ENCODE peak calls at places on chromosomes 7 and 10, in ten cellular contexts. B, W, D, T, M, Q, P, N, X and I are unnamed samples.

GRCh38 chr7:84144935-84145334 is 49.7 kb downstream of the SEMA3A start:
- DNase-seq in B (no peak), W (no peak), D (no peak), T (no peak), M (no peak), Q (no peak), P (no peak), N (no peak), X (no peak), I (no peak)

GRCh38 chr10:34513636-34514035 is 301.5 kb downstream of the PARD3 start:
- DNase-seq in B (no peak), W (no peak), D (no peak), T (no peak), M (no peak), Q (no peak), P (no peak), N (no peak), X (no peak), I (no peak)

GRCh38 chr7:102912742-102913141 is at the start of gene LRRC17:
- DNase-seq in B (no peak), W (no peak), D (no peak), T (no peak), M (no peak), Q (no peak), P (no peak), N (no peak), X (no peak), I (no peak)

GRCh38 chr10:61606971-61607907 is 55.5 kb upstream of the CABCOCO1 start:
- DNase-seq in B (no peak), W (no peak), D (peak; percentile 11), T (no peak), M (no peak), Q (no peak), P (no peak), N (no peak), X (no peak), I (no peak)

GRCh38 chr7:104973909-104974415 is 40.0 kb upstream of the KMT2E start:
- DNase-seq in B (no peak), W (no peak), D (no peak), T (no peak), M (no peak), Q (no peak), P (no peak), N (no peak), X (no peak), I (no peak)

GRCh38 chr10:63430091-63430998 is 35.4 kb downstream of the JMJD1C start:
- DNase-seq in B (no peak), W (no peak), D (no peak), T (no peak), M (no peak), Q (no peak), P (no peak), N (no peak), X (no peak), I (no peak)

GRCh38 chr7:46565257-46565656 is 644.2 kb upstream of the IGFBP3 start:
- DNase-seq in B (no peak), W (no peak), D (no peak), T (no peak), M (no peak), Q (no peak), P (no peak), N (no peak), X (no peak), I (no peak)

GRCh38 chr10:116877391-116877790 is 28.1 kb downstream of the ENO4 start:
- DNase-seq in B (no peak), W (no peak), D (no peak), T (no peak), M (no peak), Q (no peak), P (no peak), N (no peak), X (no peak), I (no peak)

GRCh38 chr7:35727571-35727970 is 32.6 kb upstream of the HERPUD2 start:
- DNase-seq in B (no peak), W (no peak), D (peak; percentile 62), T (no peak), M (no peak), Q (no peak), P (no peak), N (no peak), X (no peak), I (no peak)

GRCh38 chr7:36224916-36225858 is 72.1 kb downstream of the EEPD1 start:
- DNase-seq in B (no peak), W (no peak), D (no peak), T (no peak), M (no peak), Q (no peak), P (no peak), N (no peak), X (no peak), I (no peak)

GRCh38 chr10:5628798-5629788 is 37.3 kb downstream of the ASB13 start:
- DNase-seq in B (no peak), W (no peak), D (peak; percentile 48), T (no peak), M (no peak), Q (no peak), P (no peak), N (no peak), X (peak; percentile 30), I (no peak)

GRCh38 chr10:45552476-45552875 is 120.1 kb downstream of the ZFAND4 start:
- DNase-seq in B (no peak), W (no peak), D (no peak), T (no peak), M (no peak), Q (no peak), P (no peak), N (no peak), X (no peak), I (no peak)

DNA sequence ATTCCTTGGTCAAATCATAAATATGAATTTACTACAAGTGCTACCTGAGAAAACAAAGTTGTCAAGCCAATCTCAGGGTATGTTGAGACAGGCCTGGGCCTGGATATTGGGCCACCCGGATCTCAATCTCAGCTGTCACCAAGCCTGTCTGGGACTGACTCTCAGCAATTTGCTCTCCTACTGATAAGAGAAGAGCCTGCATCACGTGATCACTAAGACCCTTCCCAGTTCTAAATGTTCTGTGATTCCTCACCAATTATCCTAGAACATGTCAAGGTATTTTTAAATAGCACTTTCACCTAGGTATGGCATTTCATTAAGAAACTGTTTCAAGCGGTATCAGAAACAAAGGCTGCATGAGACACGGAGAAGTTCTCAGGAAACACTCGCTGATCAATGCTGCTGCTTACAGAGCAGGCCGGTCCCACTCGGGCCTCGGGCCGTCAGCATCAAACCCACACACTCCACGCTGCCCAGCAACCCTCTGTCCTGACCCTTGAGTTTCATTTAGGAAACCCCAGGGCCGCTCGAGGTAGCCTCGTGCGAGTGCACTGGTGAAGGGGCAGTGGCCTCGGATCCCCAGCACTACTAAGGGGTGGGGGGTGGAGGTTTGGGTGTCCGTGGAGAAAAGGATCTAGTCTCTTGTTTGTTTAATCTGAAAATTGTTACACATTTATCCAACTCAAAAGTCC is 4.1 kb downstream of the KLF6 start:
- DNase-seq in B (no peak), W (no peak), D (no peak), T (no peak), M (no peak), Q (no peak), P (no peak), N (no peak), X (no peak), I (no peak)
- H3K4me1 ChIP-seq in B (peaks cover 55% of the 10 kb centered on the region), W (peaks cover 21% of the 10 kb centered on the region), D (peaks cover 18% of the 10 kb centered on the region), T (peaks cover 55% of the 10 kb centered on the region), M (peaks cover 70% of the 10 kb centered on the region), Q (peaks cover 57% of the 10 kb centered on the region), P (peaks cover 33% of the 10 kb centered on the region), N (peaks cover 17% of the 10 kb centered on the region), X (no peaks in the 10 kb centered on the region), I (peaks cover 91% of the 10 kb centered on the region)

DNA sequence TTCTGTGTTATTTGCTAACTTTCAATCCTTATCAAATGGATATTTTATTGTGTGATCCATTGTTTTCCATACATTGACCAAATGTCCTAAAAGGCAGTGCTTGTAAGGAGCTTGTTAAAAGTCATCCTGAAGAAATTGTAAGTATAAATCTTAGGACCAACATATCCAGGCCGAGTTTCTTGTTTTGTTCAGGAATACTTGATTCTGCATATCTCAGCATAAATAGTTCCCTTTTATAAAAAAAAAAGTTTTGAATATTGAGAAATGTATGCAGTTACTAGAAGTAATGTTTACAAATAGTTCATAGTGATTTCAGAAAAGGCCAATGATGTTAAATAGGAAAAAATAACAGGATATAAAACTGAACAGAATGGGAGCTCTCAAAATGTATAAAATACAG is 6.7 kb downstream of the GRID1 start:
- DNase-seq in B (no peak), W (no peak), D (no peak), T (no peak), M (no peak), Q (no peak), P (no peak), N (no peak), X (no peak), I (no peak)
- H3K36me3 ChIP-seq in B (no peaks in the 10 kb centered on the region), W (no peaks in the 10 kb centered on the region), D (no peaks in the 10 kb centered on the region), T (no peaks in the 10 kb centered on the region), M (no peaks in the 10 kb centered on the region), Q (no peaks in the 10 kb centered on the region), P (no peaks in the 10 kb centered on the region), N (no peaks in the 10 kb centered on the region), X (no peaks in the 10 kb centered on the region), I (no peaks in the 10 kb centered on the region)

DNA sequence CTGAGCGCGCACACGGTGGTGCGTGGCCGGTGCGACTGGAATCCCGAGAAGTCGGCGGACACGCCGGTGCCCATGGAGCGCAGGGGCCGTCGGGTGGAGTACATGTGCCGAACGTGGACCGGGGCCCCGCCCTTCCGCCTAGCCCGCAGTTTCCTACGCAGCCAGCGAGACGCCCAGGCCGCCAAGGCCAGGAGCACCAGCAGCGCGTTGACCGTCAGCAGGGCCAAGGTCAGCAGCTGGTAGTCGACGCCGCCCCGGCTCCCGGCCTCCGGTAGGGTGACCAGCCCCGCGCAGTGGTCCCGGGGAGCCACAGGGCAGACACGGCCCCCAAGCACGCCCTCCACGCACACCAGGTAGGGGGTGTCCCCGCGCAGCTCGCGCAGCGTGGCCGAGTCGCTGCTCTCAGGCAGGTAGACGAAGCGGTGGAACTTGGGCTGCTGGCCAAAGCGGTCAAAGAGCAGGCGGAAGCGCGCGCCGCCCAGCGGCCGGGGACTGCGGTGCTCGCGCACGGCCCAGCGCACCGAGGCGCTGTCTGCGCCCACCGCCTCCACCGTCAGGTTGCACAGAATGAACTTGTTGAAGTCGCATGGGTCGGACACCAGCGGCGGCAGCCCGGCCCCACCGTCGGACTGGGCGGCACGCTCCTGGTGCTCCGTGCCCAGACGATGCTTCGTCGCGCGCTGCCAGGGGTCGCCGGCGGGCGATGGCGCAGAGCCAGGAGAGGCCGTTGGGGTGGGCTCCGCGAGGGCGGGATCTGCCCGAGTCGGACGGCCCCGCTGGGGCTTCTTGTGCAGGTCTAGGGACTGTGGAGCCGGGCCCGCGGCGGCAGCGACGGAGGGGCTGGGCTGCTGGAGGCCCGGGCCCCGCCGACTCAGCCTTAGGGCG is 2.2 kb downstream of the TRIL start:
- DNase-seq in B (peak; percentile 89), W (peak; percentile 79), D (no peak), T (peak; percentile 79), M (peak; percentile 72), Q (peak; percentile 88), P (no peak), N (peak; percentile 90), X (peak; percentile 76), I (peak; percentile 81)
- TF ChIP-seq CTCF in B (peak; percentile 76), W (peak; percentile 83), D (no peak), T (peak; percentile 75), M (peak; percentile 14), Q (peak; percentile 55), P (peak; percentile 35), N (peak; percentile 57), X (peak; percentile 58), I (peak; percentile 62)

DNA sequence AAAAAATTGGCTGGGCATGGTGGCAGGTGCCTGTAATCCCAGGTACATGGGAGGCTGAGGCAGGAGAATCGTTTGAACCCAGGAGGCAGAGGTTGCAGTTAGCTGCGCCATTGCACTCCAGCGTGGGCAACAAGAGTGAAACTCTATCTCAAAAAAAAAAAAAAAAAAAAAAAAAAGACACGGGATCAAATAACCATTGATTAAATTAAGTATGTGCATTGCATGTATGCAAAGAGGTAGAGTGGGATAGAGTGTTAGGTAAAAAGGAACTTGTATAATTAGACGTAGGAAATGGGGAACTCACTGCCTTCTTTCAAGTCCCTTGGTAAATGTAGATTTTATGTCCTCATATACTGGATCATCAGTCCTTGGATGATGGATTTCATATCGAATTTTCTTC is 13.1 kb downstream of the VCL start:
- DNase-seq in B (no peak), W (no peak), D (no peak), T (no peak), M (no peak), Q (no peak), P (no peak), N (no peak), X (no peak), I (no peak)
- H3K4me1 ChIP-seq in B (peaks cover 33% of the 10 kb centered on the region), W (no peaks in the 10 kb centered on the region), D (peaks cover 90% of the 10 kb centered on the region), T (peaks cover 15% of the 10 kb centered on the region), M (peaks cover 25% of the 10 kb centered on the region), Q (peaks cover 20% of the 10 kb centered on the region), P (peaks cover 73% of the 10 kb centered on the region), N (peaks cover 17% of the 10 kb centered on the region), X (no peaks in the 10 kb centered on the region), I (peaks cover 89% of the 10 kb centered on the region)